ENCODE peak calls at places on chromosomes 3 and 15, in five cellular contexts. I is tibial artery, C is cardiac muscle cell, H is heart right ventricle, F is psoas muscle. B is an unnamed sample.

GRCh38 chr3:125351814-125352456 is 23.2 kb downstream of the ZNF148 start:
- DNase-seq in I (no peak), C (no peak), H (no peak), F (no peak), B (no peak)

GRCh38 chr15:49423021-49423420 is at the start of gene FGF7:
- DNase-seq in I (no peak), C (peak; percentile 14), H (no peak), F (no peak), B (no peak)

GRCh38 chr3:169694117-169694516 is 30.6 kb upstream of the MECOM start:
- DNase-seq in I (no peak), C (peak; percentile 40), H (no peak), F (no peak), B (no peak)

GRCh38 chr3:43957553-43957952 is 266.8 kb downstream of the ABHD5 start:
- DNase-seq in I (no peak), C (no peak), H (no peak), F (no peak), B (no peak)

GRCh38 chr3:159821737-159822136 is 166.9 kb upstream of the IL12A start:
- DNase-seq in I (no peak), C (no peak), H (no peak), F (no peak), B (no peak)

GRCh38 chr3:121063628-121064027 is 155.6 kb downstream of the STXBP5L start:
- DNase-seq in I (no peak), C (no peak), H (no peak), F (no peak), B (no peak)

GRCh38 chr3:162984752-162985151 is 1488.1 kb downstream of the OTOL1 start:
- DNase-seq in I (no peak), C (no peak), H (no peak), F (no peak), B (no peak)

GRCh38 chr3:132569153-132569552 is 27.9 kb upstream of the ACKR4 start:
- DNase-seq in I (no peak), C (no peak), H (no peak), F (no peak), B (no peak)

GRCh38 chr15:81323559-81323943 is 390 bp downstream of the STARD5 start:
- DNase-seq in I (no peak), C (no peak), H (no peak), F (no peak), B (no peak)

GRCh38 chr15:26224266-26224665 is 361.1 kb upstream of the ATP10A start:
- DNase-seq in I (no peak), C (no peak), H (no peak), F (no peak), B (no peak)

GRCh38 chr3:53940651-53941050 is 49.0 kb upstream of the SELENOK start:
- DNase-seq in I (no peak), C (no peak), H (no peak), F (no peak), B (no peak)

GRCh38 chr3:75192065-75192658 is 472.0 kb upstream of the FRG2C start:
- DNase-seq in I (no peak), C (peak; percentile 60), H (peak; percentile 5), F (no peak), B (peak; percentile 18)

GRCh38 chr15:70605606-70606410 is 157.6 kb downstream of the UACA start:
- DNase-seq in I (no peak), C (peak; percentile 42), H (peak; percentile 90), F (peak; percentile 71), B (peak; percentile 88)

GRCh38 chr3:50625131-50625878 is 8.4 kb downstream of the MAPKAPK3 start:
- DNase-seq in I (no peak), C (no peak), H (no peak), F (no peak), B (no peak)

GRCh38 chr15:58306591-58307312 is 125.0 kb upstream of the LIPC start:
- DNase-seq in I (no peak), C (no peak), H (no peak), F (no peak), B (no peak)

GRCh38 chr3:55157736-55158135 is 229.9 kb upstream of the LRTM1 start:
- DNase-seq in I (no peak), C (no peak), H (no peak), F (no peak), B (no peak)

GRCh38 chr15:69979269-69979668 is 118.4 kb downstream of the TLE3 start:
- DNase-seq in I (no peak), C (peak; percentile 7), H (no peak), F (no peak), B (no peak)

GRCh38 chr3:126895178-126896066 is 87.5 kb upstream of the PLXNA1 start:
- DNase-seq in I (peak; percentile 45), C (peak; percentile 46), H (peak; percentile 22), F (no peak), B (no peak)

GRCh38 chr3:80190051-80190450 is 422.3 kb upstream of the ROBO1 start:
- DNase-seq in I (no peak), C (no peak), H (no peak), F (no peak), B (no peak)

GRCh38 chr3:17030438-17030837 is 145.7 kb downstream of the PLCL2 start:
- DNase-seq in I (no peak), C (no peak), H (no peak), F (no peak), B (no peak)

GRCh38 chr3:131804565-131805133 is 230.2 kb downstream of the CPNE4 start:
- DNase-seq in I (no peak), C (peak; percentile 37), H (peak; percentile 77), F (no peak), B (peak; percentile 67)

GRCh38 chr15:51312132-51312531 is 26.3 kb downstream of the CYP19A1 start:
- DNase-seq in I (no peak), C (no peak), H (no peak), F (no peak), B (no peak)

GRCh38 chr3:19046440-19046839 is 101.9 kb upstream of the KCNH8 start:
- DNase-seq in I (no peak), C (no peak), H (no peak), F (no peak), B (no peak)

GRCh38 chr15:45179221-45179985 is 8.4 kb downstream of the SHF start:
- DNase-seq in I (no peak), C (peak; percentile 47), H (no peak), F (no peak), B (no peak)

GRCh38 chr3:36932979-36933378 is 11.9 kb downstream of the TRANK1 start:
- DNase-seq in I (no peak), C (peak; percentile 76), H (no peak), F (no peak), B (no peak)

GRCh38 chr3:50605901-50606326 is 5.7 kb downstream of the CISH start:
- DNase-seq in I (no peak), C (no peak), H (no peak), F (peak; percentile 79), B (no peak)

GRCh38 chr3:41216993-41217392 is 17.7 kb downstream of the CTNNB1 start:
- DNase-seq in I (no peak), C (no peak), H (no peak), F (no peak), B (no peak)

GRCh38 chr3:31197941-31198340 is 303.5 kb upstream of the GADL1 start:
- DNase-seq in I (no peak), C (no peak), H (no peak), F (no peak), B (no peak)

GRCh38 chr3:8802256-8802655 is 32.8 kb upstream of the OXTR start:
- DNase-seq in I (no peak), C (no peak), H (no peak), F (no peak), B (no peak)

GRCh38 chr3:72829701-72830100 is 18.5 kb downstream of the SHQ1 start:
- DNase-seq in I (no peak), C (no peak), H (no peak), F (no peak), B (no peak)

GRCh38 chr3:176313426-176313825 is 883.9 kb downstream of the TBL1XR1 start:
- DNase-seq in I (no peak), C (no peak), H (no peak), F (no peak), B (no peak)

GRCh38 chr3:13484861-13485590 is 4.9 kb downstream of the HDAC11 start:
- DNase-seq in I (no peak), C (peak; percentile 89), H (peak; percentile 86), F (peak; percentile 94), B (peak; percentile 94)

GRCh38 chr3:128484404-128485282 is 8.4 kb downstream of the GATA2 start:
- DNase-seq in I (no peak), C (no peak), H (no peak), F (peak; percentile 39), B (no peak)
- H3K27me3 ChIP-seq in I (peaks cover 3% of the 10 kb centered on the region), C (peaks cover 91% of the 10 kb centered on the region), H (peaks cover 100% of the 10 kb centered on the region), F (peaks cover 64% of the 10 kb centered on the region), B (no peaks in the 10 kb centered on the region)

GRCh38 chr15:82681371-82681770 is 28.3 kb downstream of the AP3B2 start:
- DNase-seq in I (no peak), C (no peak), H (no peak), F (no peak), B (no peak)
- H3K27me3 ChIP-seq in I (no peaks in the 10 kb centered on the region), C (peaks cover 27% of the 10 kb centered on the region), H (peaks cover 48% of the 10 kb centered on the region), F (peaks cover 12% of the 10 kb centered on the region), B (no peaks in the 10 kb centered on the region)

GRCh38 chr15:67835349-67836133 is 4.3 kb downstream of the RNU6-1 start:
- DNase-seq in I (no peak), C (no peak), H (no peak), F (peak; percentile 56), B (no peak)

GRCh38 chr15:67833504-67834248 is 6.2 kb downstream of the RNU6-1 start:
- DNase-seq in I (no peak), C (peak; percentile 72), H (no peak), F (peak; percentile 64), B (peak; percentile 82)

GRCh38 chr15:67834249-67834592 is 5.6 kb downstream of the RNU6-1 start:
- DNase-seq in I (no peak), C (no peak), H (no peak), F (no peak), B (no peak)

GRCh38 chr15:67836134-67836455 is 3.8 kb downstream of the RNU6-1 start:
- DNase-seq in I (no peak), C (no peak), H (no peak), F (peak; percentile 42), B (no peak)

GRCh38 chr15:67834593-67835348 is 5.1 kb downstream of the RNU6-1 start:
- DNase-seq in I (no peak), C (no peak), H (no peak), F (peak; percentile 49), B (no peak)
- H3K27me3 ChIP-seq in I (no peaks in the 10 kb centered on the region), C (peaks cover 93% of the 10 kb centered on the region), H (peaks cover 66% of the 10 kb centered on the region), F (peaks cover 24% of the 10 kb centered on the region), B (no peaks in the 10 kb centered on the region)

GRCh38 chr3:128997486-128997885 is 3.6 kb upstream of the CFAP92 start:
- DNase-seq in I (no peak), C (no peak), H (no peak), F (no peak), B (no peak)
- H3K27me3 ChIP-seq in I (no peaks in the 10 kb centered on the region), C (peaks cover 88% of the 10 kb centered on the region), H (peaks cover 46% of the 10 kb centered on the region), F (peaks cover 15% of the 10 kb centered on the region), B (peaks cover 6% of the 10 kb centered on the region)

DNA sequence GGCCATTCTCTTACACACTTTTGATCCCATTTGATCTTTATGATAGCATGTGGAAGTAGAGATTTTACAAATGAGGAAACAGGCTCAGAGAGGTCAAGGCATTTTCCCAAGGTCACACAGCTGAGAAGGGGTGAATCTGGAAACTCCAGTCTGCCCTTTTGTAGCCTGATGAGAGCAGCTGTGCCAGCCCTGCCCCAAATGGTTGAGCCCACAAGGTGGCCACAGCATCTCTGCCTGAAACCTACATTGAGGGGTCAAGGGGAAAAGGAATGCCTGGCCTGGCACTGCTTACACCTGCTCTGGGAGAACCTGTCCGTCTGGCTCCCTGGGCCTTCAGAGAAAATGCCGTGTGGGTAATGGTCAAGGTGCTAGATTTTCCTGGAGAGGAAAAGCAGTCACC is 200.2 kb upstream of the LINGO1 start:
- DNase-seq in I (no peak), C (no peak), H (no peak), F (no peak), B (no peak)
- H3K27me3 ChIP-seq in I (no peaks in the 10 kb centered on the region), C (no peaks in the 10 kb centered on the region), H (peaks cover 8% of the 10 kb centered on the region), F (no peaks in the 10 kb centered on the region), B (no peaks in the 10 kb centered on the region)

B was measured in pancreas.